ENCODE peak calls at places on chromosome 2, in seven cellular contexts. M is sigmoid colon, A is heart left ventricle, P is IMR-90, D is body of pancreas, V is HCT116, C is uterus. I is an unnamed sample.

GRCh38 chr2:71608441-71608840 is 155.1 kb downstream of the DYSF start:
- DNase-seq in D (no peak), P (no peak), M (no peak), V (no peak), A (peak), C (no peak), I (no peak)

GRCh38 chr2:20050712-20051517 is 513 bp downstream of the LAPTM4A start:
- DNase-seq in P (peak), A (peak), D (peak), M (peak), V (no peak), C (peak), I (peak)

GRCh38 chr2:236856856-236857616 is 228.7 kb upstream of the COPS8 start:
- DNase-seq in A (no peak), M (peak), D (peak), P (no peak), V (no peak), C (no peak), I (no peak)

GRCh38 chr2:241965931-241966412 is 96.4 kb downstream of the RTP5 start:
- DNase-seq in P (peak), M (peak), D (peak), C (peak), V (peak), A (peak), I (peak)

GRCh38 chr2:68537872-68538271 is 70.5 kb downstream of the APLF start:
- DNase-seq in M (no peak), V (no peak), C (no peak), A (no peak), P (peak), D (no peak), I (peak)

GRCh38 chr2:10392548-10392947 is 55.6 kb downstream of the ODC1 start:
- DNase-seq in C (no peak), D (no peak), V (no peak), P (no peak), A (no peak), M (no peak), I (no peak)

GRCh38 chr2:16658082-16658481 is 7.6 kb downstream of the CYRIA start:
- DNase-seq in P (no peak), C (no peak), M (no peak), D (no peak), A (no peak), V (no peak), I (no peak)

GRCh38 chr2:199160677-199161465 is 296.9 kb downstream of the SATB2 start:
- DNase-seq in C (no peak), D (no peak), A (no peak), M (no peak), V (no peak), P (peak), I (no peak)

GRCh38 chr2:235940330-235940729 is 227.9 kb downstream of the GBX2 start:
- DNase-seq in P (peak), C (no peak), V (no peak), D (peak), M (peak), A (peak), I (peak)

GRCh38 chr2:156476516-156477206 is 40.5 kb downstream of the GPD2 start:
- DNase-seq in P (peak), D (no peak), M (no peak), A (no peak), V (no peak), C (no peak), I (no peak)

GRCh38 chr2:121665504-121665903 is 16.2 kb upstream of the CLASP1 start:
- DNase-seq in V (no peak), P (no peak), M (no peak), A (no peak), D (no peak), C (no peak), I (no peak)

GRCh38 chr2:236525416-236525997 is 44.1 kb upstream of the ACKR3 start:
- DNase-seq in A (no peak), C (no peak), M (no peak), D (no peak), V (no peak), P (no peak), I (no peak)

GRCh38 chr2:158932246-158932645 is 36.2 kb upstream of the TANC1 start:
- DNase-seq in M (no peak), P (no peak), V (no peak), A (no peak), C (no peak), D (no peak), I (no peak)

GRCh38 chr2:57210855-57211254 is 835.8 kb upstream of the VRK2 start:
- DNase-seq in M (no peak), D (no peak), C (no peak), A (no peak), P (no peak), V (no peak), I (no peak)

GRCh38 chr2:240930631-240931318 is 24.6 kb downstream of the CROCC2 start:
- DNase-seq in C (no peak), D (no peak), A (no peak), P (no peak), M (peak), V (no peak), I (no peak)

GRCh38 chr2:177692828-177693269 is 300.3 kb downstream of the AGPS start:
- DNase-seq in V (no peak), P (no peak), M (no peak), A (no peak), D (no peak), C (peak), I (peak)

GRCh38 chr2:239944706-239945551 is 80.2 kb downstream of the NDUFA10 start:
- DNase-seq in P (peak), A (no peak), C (peak), V (no peak), D (peak), M (peak), I (peak)

GRCh38 chr2:84649487-84650142 is 133.3 kb downstream of the DNAH6 start:
- DNase-seq in V (no peak), P (no peak), D (no peak), C (no peak), M (no peak), A (no peak), I (no peak)

GRCh38 chr2:84652430-84652829 is 136.1 kb downstream of the DNAH6 start:
- DNase-seq in C (no peak), A (no peak), D (no peak), V (no peak), P (no peak), M (no peak), I (no peak)

GRCh38 chr2:84649058-84649457 is 132.8 kb downstream of the DNAH6 start:
- DNase-seq in V (no peak), A (no peak), C (no peak), P (no peak), D (no peak), M (no peak), I (no peak)

GRCh38 chr2:84654414-84654813 is 138.1 kb downstream of the DNAH6 start:
- DNase-seq in M (no peak), P (no peak), A (no peak), V (no peak), C (no peak), D (no peak), I (no peak)

DNA sequence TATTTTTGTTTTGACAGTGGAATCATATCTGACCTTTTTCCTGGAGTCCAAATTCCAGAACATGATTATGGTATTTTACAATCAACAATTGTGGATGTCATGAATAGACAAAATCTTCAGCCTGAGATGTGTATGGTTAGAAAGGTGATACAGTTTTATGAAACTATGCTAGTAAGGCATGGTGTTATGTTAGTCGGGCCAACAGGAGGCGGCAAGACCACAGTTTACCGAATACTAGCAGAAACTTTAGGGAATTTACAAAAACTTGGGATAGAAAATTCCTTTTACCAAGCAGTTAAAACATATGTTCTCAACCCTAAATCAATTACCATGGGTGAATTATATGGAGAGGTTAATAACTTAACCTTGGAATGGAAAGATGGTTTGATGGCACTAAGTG is 137.0 kb downstream of the DNAH6 start:
- DNase-seq in V (no peak), P (peak), D (no peak), C (no peak), A (no peak), M (no peak), I (no peak)
- TF ChIP-seq CTCF in V (no peak), P (peak), D (no peak), C (no peak), A (no peak), M (no peak), I (no peak)

DNA sequence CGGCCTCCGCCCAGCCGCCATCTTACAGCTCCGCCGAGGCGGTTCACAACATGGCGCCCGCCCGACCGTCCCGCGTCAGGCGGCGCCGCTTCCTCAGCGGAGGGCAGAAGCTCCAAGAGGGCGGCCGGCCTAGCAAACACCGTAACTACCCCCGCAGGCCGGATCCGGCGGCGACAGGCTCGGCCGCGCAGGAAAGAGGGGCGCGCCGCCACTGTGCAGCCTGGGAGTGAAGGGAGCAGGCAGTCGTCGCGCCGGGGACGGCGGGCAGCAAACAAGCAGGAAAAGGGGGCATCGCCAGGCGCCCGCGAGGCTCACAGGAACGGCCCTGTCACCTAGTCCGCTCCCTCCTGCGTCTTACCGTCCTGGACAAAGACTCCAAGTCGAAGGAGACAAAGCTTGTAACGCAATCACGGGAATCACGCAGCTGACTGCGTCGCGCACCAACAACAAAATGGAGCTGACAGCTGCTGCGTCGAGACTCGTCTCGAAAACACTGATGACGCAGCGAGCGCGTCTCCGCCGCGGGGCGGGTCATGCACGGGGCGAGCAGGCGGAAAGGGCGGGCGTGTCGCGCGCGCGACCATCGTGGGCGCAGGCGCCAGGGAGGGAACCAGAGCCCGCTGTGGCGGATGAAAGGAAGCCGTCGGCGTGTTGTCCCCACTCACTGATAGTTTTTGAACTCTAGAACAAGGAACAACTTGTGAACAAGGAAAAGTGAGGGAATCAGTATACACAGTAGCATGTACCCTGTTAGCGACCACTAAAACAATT is at the start of gene CLK1:
- DNase-seq in M (peak), V (peak), D (peak), C (peak), P (peak), A (peak), I (peak)
- TF ChIP-seq POLR2A in M (peak), V (peak), D (peak), C (peak), P (peak), A (peak), I (peak)

DNA sequence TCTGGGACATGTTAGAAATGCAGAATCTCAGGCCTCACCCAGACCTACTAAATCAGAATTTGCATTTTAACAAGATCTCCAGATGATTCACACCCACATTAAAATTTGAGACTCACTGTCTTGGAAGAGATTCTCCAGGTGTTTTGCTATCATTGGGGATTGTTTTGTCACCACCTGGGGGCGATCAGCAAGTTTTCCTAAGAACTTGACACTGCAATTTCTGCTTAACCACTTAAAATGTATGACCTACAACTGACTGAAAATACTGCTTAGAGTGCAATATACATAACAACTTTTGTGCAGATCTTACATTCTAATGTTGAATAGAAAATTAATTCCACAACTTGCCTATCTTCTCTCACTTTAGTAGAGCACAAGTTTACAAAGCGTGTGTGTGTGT is 18.9 kb upstream of the ITGA4 start:
- DNase-seq in V (peak), A (no peak), D (no peak), P (no peak), C (no peak), M (no peak), I (peak)
- TF ChIP-seq CTCF in V (peak), A (no peak), D (no peak), P (no peak), C (no peak), M (no peak), I (peak)

DNA sequence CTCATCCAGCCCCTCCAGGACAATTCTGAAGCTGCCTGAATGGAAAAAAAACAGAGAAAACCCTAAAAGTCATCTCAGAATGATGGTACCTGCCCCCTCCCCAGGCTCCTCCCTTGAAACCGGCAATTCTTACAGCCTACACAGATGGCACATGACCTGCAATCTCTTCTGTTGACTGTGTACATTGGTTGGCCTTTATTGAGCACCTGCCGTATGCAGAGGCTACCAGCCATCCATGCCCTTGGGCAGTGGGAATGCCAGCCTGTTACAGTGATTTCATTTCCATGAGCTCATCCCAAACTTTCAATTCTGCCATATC is 57.1 kb downstream of the EMX1 start:
- DNase-seq in D (no peak), A (no peak), V (no peak), M (no peak), C (no peak), P (no peak), I (no peak)
- TF ChIP-seq POLR2A in D (no peak), A (no peak), V (no peak), M (no peak), C (no peak), P (no peak), I (no peak)

DNA sequence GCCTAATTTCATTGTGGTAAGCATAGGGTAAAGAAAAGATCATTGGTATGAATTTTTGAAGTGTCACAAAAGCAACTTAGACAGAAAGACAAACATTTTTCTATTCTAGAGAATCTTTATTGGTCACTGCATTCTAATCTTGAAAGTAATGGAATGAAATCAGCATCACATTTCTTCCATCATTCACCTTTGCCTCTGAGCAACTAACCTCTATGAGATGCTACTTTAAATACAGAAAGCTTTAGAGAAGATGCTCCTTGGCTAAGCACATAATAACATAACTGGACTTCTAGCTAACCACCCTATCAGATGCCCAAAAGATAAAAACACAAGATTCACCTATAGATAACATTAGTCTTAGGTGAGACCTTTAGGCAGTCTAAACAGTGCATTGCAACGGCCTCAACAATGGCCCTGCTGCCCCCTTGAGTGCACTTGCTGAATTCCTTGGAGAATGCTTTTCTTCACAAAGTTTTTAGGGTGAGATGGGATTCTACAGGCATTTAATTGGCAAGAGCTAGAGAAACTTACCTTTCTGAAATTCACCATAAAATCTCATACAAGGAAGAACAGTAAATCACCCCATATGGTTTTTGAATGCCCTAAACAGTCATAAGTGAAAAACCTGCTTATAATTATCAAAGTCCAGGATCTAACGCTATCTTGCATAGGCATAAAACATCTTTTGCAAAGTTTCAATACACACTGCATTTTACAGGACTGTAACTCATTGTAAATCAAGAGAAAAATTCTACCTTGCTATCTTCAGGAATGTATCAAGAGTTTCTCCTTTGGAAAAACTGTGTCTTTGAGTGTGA is 791.3 kb upstream of the CHAC2 start:
- DNase-seq in D (peak), V (peak), P (peak), C (no peak), M (no peak), A (no peak), I (peak)
- TF ChIP-seq CTCF in D (no peak), V (peak), P (peak), C (no peak), M (no peak), A (peak), I (peak)

GRCh38 chr2:80473069-80473468 is 168.5 kb upstream of the LRRTM1 start:
- DNase-seq in M (no peak), D (no peak), V (no peak), P (no peak), C (no peak), A (no peak), I (no peak)
- TF ChIP-seq POLR2A in M (no peak), D (no peak), V (no peak), P (no peak), C (no peak), A (no peak), I (no peak)

DNA sequence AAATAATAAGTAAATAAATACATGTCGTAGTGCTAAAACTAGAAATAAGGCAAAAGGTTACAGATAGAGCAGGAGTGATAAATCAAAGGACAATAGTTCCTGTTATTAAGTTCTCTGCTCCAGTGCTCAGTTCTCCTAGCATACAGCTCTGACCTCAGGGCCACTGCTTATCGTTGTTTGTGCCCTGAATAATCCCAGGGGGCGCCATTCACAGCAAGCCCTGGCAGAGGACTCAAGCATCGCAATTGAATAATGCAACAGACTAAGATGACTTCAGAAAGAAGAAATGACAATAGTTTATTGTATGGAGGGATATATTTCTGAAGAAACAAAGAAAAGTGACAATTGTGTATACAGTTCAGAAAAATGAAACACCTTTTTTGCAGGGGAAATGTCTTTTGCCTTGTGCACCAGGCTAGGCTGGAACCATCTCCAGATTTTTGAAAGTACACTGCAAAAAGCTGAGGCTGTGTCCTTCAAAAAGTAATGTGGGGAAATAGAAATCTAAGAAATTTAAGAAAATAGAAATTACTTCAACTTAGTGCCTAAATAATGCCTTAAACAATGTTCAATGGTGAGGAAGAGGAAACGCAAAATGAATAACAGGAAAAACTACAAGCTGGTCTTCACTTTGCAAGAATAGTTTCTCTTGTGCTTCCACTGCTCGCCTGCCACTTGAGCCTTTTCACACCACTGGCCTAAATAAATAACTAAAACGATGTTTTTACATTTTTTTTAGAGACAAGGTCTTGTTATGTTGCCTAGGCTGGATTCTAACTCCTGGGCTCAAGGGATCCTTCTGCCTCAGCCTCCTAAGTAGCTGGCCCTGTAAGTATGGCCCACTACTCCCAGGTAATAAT is 19.0 kb upstream of the CCNYL1 start:
- DNase-seq in V (peak), M (no peak), D (peak), P (peak), A (peak), C (peak), I (peak)
- TF ChIP-seq CTCF in V (peak), M (no peak), D (peak), P (peak), A (peak), C (no peak), I (peak)